ENCODE peak calls at places on chromosomes 4 and X, in four cellular contexts. A is K562, L is HepG2, S is GM12878. B is an unnamed sample.

GRCh38 chr4:150501019-150501727 is 80.8 kb upstream of the MAB21L2 start:
- DNase-seq in A (no peak), L (no peak), S (no peak), B (peak)

GRCh38 chr4:184503869-184504300 is 29.5 kb upstream of the IRF2 start:
- DNase-seq in A (no peak), L (no peak), S (no peak), B (no peak)

GRCh38 chr4:37758226-37758625 is 68.3 kb upstream of the PGM2 start:
- DNase-seq in A (no peak), L (peak), S (no peak), B (no peak)

GRCh38 chrX:41909068-41909467 is 14.3 kb downstream of the CASK start:
- DNase-seq in A (no peak), L (no peak), S (no peak), B (no peak)

GRCh38 chr4:131644619-131645018 is 1504.5 kb upstream of the PCDH10 start:
- DNase-seq in A (peak), L (peak), S (no peak), B (peak)

GRCh38 chrX:67732864-67733263 is 189.0 kb downstream of the AR start:
- DNase-seq in A (no peak), L (no peak), S (no peak), B (no peak)

GRCh38 chrX:1700757-1701156 is 85.9 kb downstream of the ASMT start:
- DNase-seq in A (no peak), L (no peak), S (no peak), B (no peak)

GRCh38 chrX:54280466-54280865 is 77.4 kb downstream of the WNK3 start:
- DNase-seq in A (no peak), L (no peak), S (no peak), B (no peak)

GRCh38 chr4:146041139-146042004 is 102.7 kb upstream of the ZNF827 start:
- DNase-seq in A (no peak), L (no peak), S (no peak), B (no peak)

GRCh38 chrX:119155416-119156035 is 27.9 kb upstream of the KIAA1210 start:
- DNase-seq in A (peak), L (no peak), S (no peak), B (peak)

GRCh38 chrX:119150163-119151135 is 22.8 kb upstream of the KIAA1210 start:
- DNase-seq in A (no peak), L (no peak), S (no peak), B (no peak)

GRCh38 chrX:119156241-119156640 is 28.6 kb upstream of the KIAA1210 start:
- DNase-seq in A (no peak), L (no peak), S (no peak), B (no peak)
- TF ChIP-seq POLR2AphosphoS2 in A (no peak), L (no peak), S (no peak), B (no peak)

GRCh38 chr4:142850478-142850877 is 4.4 kb upstream of the INPP4B start:
- DNase-seq in A (no peak), L (no peak), S (no peak), B (no peak)

GRCh38 chr4:142844782-142845181 is 1.3 kb downstream of the INPP4B start:
- DNase-seq in A (no peak), L (no peak), S (no peak), B (no peak)

GRCh38 chr4:142846729-142847606 is 867 bp upstream of the INPP4B start:
- DNase-seq in A (peak), L (peak), S (no peak), B (peak)

GRCh38 chr4:142845293-142846070 is 619 bp downstream of the INPP4B start:
- DNase-seq in A (no peak), L (no peak), S (no peak), B (peak)

GRCh38 chr4:142846105-142846728 is at the start of gene INPP4B:
- DNase-seq in A (no peak), L (no peak), S (no peak), B (no peak)
- TF ChIP-seq POLR2AphosphoS2 in A (no peak), L (no peak), S (no peak), B (no peak)

GRCh38 chrX:119013146-119013545 is 38.7 kb downstream of the LONRF3 start:
- DNase-seq in A (no peak), L (no peak), S (no peak), B (no peak)

GRCh38 chrX:119010491-119010890 is 36.1 kb downstream of the LONRF3 start:
- DNase-seq in A (no peak), L (no peak), S (no peak), B (no peak)

GRCh38 chrX:119015407-119016242 is 41.2 kb downstream of the LONRF3 start:
- DNase-seq in A (peak), L (no peak), S (peak), B (peak)
- TF ChIP-seq POLR2AphosphoS2 in A (no peak), L (no peak), S (no peak), B (no peak)

GRCh38 chrX:24426340-24426913 is 38.7 kb upstream of the PDK3 start:
- DNase-seq in A (peak), L (peak), S (no peak), B (peak)
- TF ChIP-seq POLR2AphosphoS2 in A (no peak), L (no peak), S (no peak), B (no peak)

GRCh38 chr4:108034560-108034959 is 44.9 kb downstream of the HADH start:
- DNase-seq in A (no peak), L (no peak), S (no peak), B (no peak)
- TF ChIP-seq POLR2AphosphoS2 in A (no peak), L (no peak), S (no peak), B (no peak)

GRCh38 chrX:19904778-19905367 is 17.5 kb upstream of the SH3KBP1 start:
- DNase-seq in A (peak), L (peak), S (no peak), B (peak)
- TF ChIP-seq POLR2AphosphoS2 in A (no peak), L (no peak), S (no peak), B (no peak)